ENCODE peak calls at places on chromosome 20, in nine cellular contexts. One of them, this sample, is unnamed.

GRCh38 chr20:57695012-57695411 is 14.8 kb downstream of the PMEPA1 start:
- DNase-seq in lower leg skin: no peak
- DNase-seq in HFF-Myc: no peak
- DNase-seq in heart right ventricle: no peak
- DNase-seq in neural crest cell: no peak
- DNase-seq in bronchial epithelial cell: peak
- DNase-seq in psoas muscle: no peak
- DNase-seq in mammary epithelial cell: peak
- DNase-seq in kidney: peak
- DNase-seq in this sample: no peak

GRCh38 chr20:43665466-43666176 is 1.3 kb upstream of the MYBL2 start:
- DNase-seq in lower leg skin: no peak
- DNase-seq in HFF-Myc: no peak
- DNase-seq in heart right ventricle: no peak
- DNase-seq in neural crest cell: no peak
- DNase-seq in bronchial epithelial cell: no peak
- DNase-seq in psoas muscle: no peak
- DNase-seq in mammary epithelial cell: no peak
- DNase-seq in kidney: no peak
- DNase-seq in this sample: no peak

GRCh38 chr20:53786071-53786444 is 192.4 kb upstream of the ZNF217 start:
- DNase-seq in lower leg skin: no peak
- DNase-seq in HFF-Myc: no peak
- DNase-seq in heart right ventricle: no peak
- DNase-seq in neural crest cell: no peak
- DNase-seq in bronchial epithelial cell: peak
- DNase-seq in psoas muscle: no peak
- DNase-seq in mammary epithelial cell: peak
- DNase-seq in kidney: no peak
- DNase-seq in this sample: no peak

GRCh38 chr20:38460040-38460623 is 12.5 kb upstream of the RALGAPB start:
- DNase-seq in lower leg skin: no peak
- DNase-seq in HFF-Myc: peak
- DNase-seq in heart right ventricle: no peak
- DNase-seq in neural crest cell: no peak
- DNase-seq in bronchial epithelial cell: peak
- DNase-seq in psoas muscle: no peak
- DNase-seq in mammary epithelial cell: peak
- DNase-seq in kidney: no peak
- DNase-seq in this sample: no peak

GRCh38 chr20:60512436-60512835 is 554.2 kb downstream of the CDH26 start:
- DNase-seq in lower leg skin: no peak
- DNase-seq in HFF-Myc: no peak
- DNase-seq in heart right ventricle: no peak
- DNase-seq in neural crest cell: peak
- DNase-seq in bronchial epithelial cell: peak
- DNase-seq in psoas muscle: no peak
- DNase-seq in mammary epithelial cell: peak
- DNase-seq in kidney: no peak
- DNase-seq in this sample: no peak

GRCh38 chr20:49612127-49612738 is 44.3 kb upstream of the PTGIS start:
- DNase-seq in lower leg skin: no peak
- DNase-seq in HFF-Myc: no peak
- DNase-seq in heart right ventricle: peak
- DNase-seq in neural crest cell: no peak
- DNase-seq in bronchial epithelial cell: no peak
- DNase-seq in psoas muscle: peak
- DNase-seq in mammary epithelial cell: no peak
- DNase-seq in kidney: peak
- DNase-seq in this sample: no peak

GRCh38 chr20:50380697-50381040 is 129.5 kb upstream of the PTPN1 start:
- DNase-seq in lower leg skin: no peak
- DNase-seq in HFF-Myc: no peak
- DNase-seq in heart right ventricle: no peak
- DNase-seq in neural crest cell: no peak
- DNase-seq in bronchial epithelial cell: peak
- DNase-seq in psoas muscle: no peak
- DNase-seq in mammary epithelial cell: peak
- DNase-seq in kidney: peak
- DNase-seq in this sample: no peak

GRCh38 chr20:31587545-31588389 is 17.3 kb upstream of the ID1 start:
- DNase-seq in lower leg skin: no peak
- DNase-seq in HFF-Myc: no peak
- DNase-seq in heart right ventricle: peak
- DNase-seq in neural crest cell: no peak
- DNase-seq in bronchial epithelial cell: no peak
- DNase-seq in psoas muscle: peak
- DNase-seq in mammary epithelial cell: peak
- DNase-seq in kidney: no peak
- DNase-seq in this sample: no peak

GRCh38 chr20:17967595-17968365 is 814 bp downstream of the SNX5 start:
- DNase-seq in lower leg skin: peak
- DNase-seq in HFF-Myc: no peak
- DNase-seq in heart right ventricle: no peak
- DNase-seq in neural crest cell: peak
- DNase-seq in bronchial epithelial cell: no peak
- DNase-seq in psoas muscle: no peak
- DNase-seq in mammary epithelial cell: peak
- DNase-seq in kidney: no peak
- DNase-seq in this sample: peak

GRCh38 chr20:828987-829386 is 4.5 kb upstream of the FAM110A start:
- DNase-seq in lower leg skin: peak
- DNase-seq in HFF-Myc: no peak
- DNase-seq in heart right ventricle: no peak
- DNase-seq in neural crest cell: no peak
- DNase-seq in bronchial epithelial cell: no peak
- DNase-seq in psoas muscle: no peak
- DNase-seq in mammary epithelial cell: no peak
- DNase-seq in kidney: no peak
- DNase-seq in this sample: no peak

GRCh38 chr20:62636446-62636845 is 5.9 kb upstream of the SLCO4A1 start:
- DNase-seq in lower leg skin: no peak
- DNase-seq in HFF-Myc: no peak
- DNase-seq in heart right ventricle: peak
- DNase-seq in neural crest cell: no peak
- DNase-seq in bronchial epithelial cell: no peak
- DNase-seq in psoas muscle: no peak
- DNase-seq in mammary epithelial cell: no peak
- DNase-seq in kidney: peak
- DNase-seq in this sample: no peak

GRCh38 chr20:57680131-57680716 is 29.6 kb downstream of the PMEPA1 start:
- DNase-seq in lower leg skin: no peak
- DNase-seq in HFF-Myc: no peak
- DNase-seq in heart right ventricle: no peak
- DNase-seq in neural crest cell: no peak
- DNase-seq in bronchial epithelial cell: no peak
- DNase-seq in psoas muscle: no peak
- DNase-seq in mammary epithelial cell: no peak
- DNase-seq in kidney: no peak
- DNase-seq in this sample: no peak

GRCh38 chr20:8749986-8750385 is 318.9 kb upstream of the PLCB4 start:
- DNase-seq in lower leg skin: no peak
- DNase-seq in HFF-Myc: no peak
- DNase-seq in heart right ventricle: no peak
- DNase-seq in neural crest cell: no peak
- DNase-seq in bronchial epithelial cell: peak
- DNase-seq in psoas muscle: no peak
- DNase-seq in mammary epithelial cell: no peak
- DNase-seq in kidney: no peak
- DNase-seq in this sample: no peak

GRCh38 chr20:35560541-35560940 is 18.7 kb downstream of the ERGIC3 start:
- DNase-seq in lower leg skin: no peak
- DNase-seq in HFF-Myc: no peak
- DNase-seq in heart right ventricle: no peak
- DNase-seq in neural crest cell: no peak
- DNase-seq in bronchial epithelial cell: no peak
- DNase-seq in psoas muscle: peak
- DNase-seq in mammary epithelial cell: no peak
- DNase-seq in kidney: no peak
- DNase-seq in this sample: no peak

GRCh38 chr20:35561268-35561667 is 19.4 kb downstream of the ERGIC3 start:
- DNase-seq in lower leg skin: no peak
- DNase-seq in HFF-Myc: peak
- DNase-seq in heart right ventricle: no peak
- DNase-seq in neural crest cell: peak
- DNase-seq in bronchial epithelial cell: peak
- DNase-seq in psoas muscle: peak
- DNase-seq in mammary epithelial cell: no peak
- DNase-seq in kidney: no peak
- DNase-seq in this sample: no peak

GRCh38 chr20:35562541-35563110 is 20.7 kb downstream of the ERGIC3 start:
- DNase-seq in lower leg skin: no peak
- DNase-seq in HFF-Myc: no peak
- DNase-seq in heart right ventricle: no peak
- DNase-seq in neural crest cell: no peak
- DNase-seq in bronchial epithelial cell: no peak
- DNase-seq in psoas muscle: peak
- DNase-seq in mammary epithelial cell: no peak
- DNase-seq in kidney: no peak
- DNase-seq in this sample: no peak

GRCh38 chr20:35560105-35560511 is 18.2 kb downstream of the ERGIC3 start:
- DNase-seq in lower leg skin: no peak
- DNase-seq in HFF-Myc: no peak
- DNase-seq in heart right ventricle: no peak
- DNase-seq in neural crest cell: no peak
- DNase-seq in bronchial epithelial cell: no peak
- DNase-seq in psoas muscle: peak
- DNase-seq in mammary epithelial cell: no peak
- DNase-seq in kidney: no peak
- DNase-seq in this sample: no peak

DNA sequence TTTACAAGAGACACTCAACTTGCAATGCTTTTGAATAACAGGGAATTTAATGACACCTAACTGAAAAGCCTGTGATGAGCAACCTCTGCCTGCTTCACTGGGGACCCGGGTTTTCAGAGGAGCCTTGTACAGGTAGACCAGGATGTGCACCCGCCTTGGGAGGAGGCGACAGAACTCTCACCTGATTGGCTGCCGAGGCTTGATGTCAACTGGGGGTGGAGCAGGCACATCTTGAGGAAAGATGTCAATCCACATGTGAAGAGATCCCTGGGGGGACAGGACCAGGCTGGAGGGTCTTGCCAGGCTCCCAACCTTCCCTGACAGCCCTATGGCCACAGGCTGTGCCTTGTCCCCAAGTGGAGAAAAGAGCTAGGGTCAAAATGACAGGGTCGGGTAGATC is 19.8 kb downstream of the ERGIC3 start:
- DNase-seq in lower leg skin: no peak
- DNase-seq in HFF-Myc: no peak
- DNase-seq in heart right ventricle: no peak
- DNase-seq in neural crest cell: no peak
- DNase-seq in bronchial epithelial cell: peak
- DNase-seq in psoas muscle: peak
- DNase-seq in mammary epithelial cell: no peak
- DNase-seq in kidney: no peak
- DNase-seq in this sample: no peak
- TF ChIP-seq CTCF in lower leg skin: no peak
- TF ChIP-seq CTCF in HFF-Myc: no peak
- TF ChIP-seq CTCF in heart right ventricle: no peak
- TF ChIP-seq CTCF in neural crest cell: peak
- TF ChIP-seq CTCF in bronchial epithelial cell: no peak
- TF ChIP-seq CTCF in psoas muscle: no peak
- TF ChIP-seq CTCF in mammary epithelial cell: no peak
- TF ChIP-seq CTCF in kidney: no peak
- TF ChIP-seq CTCF in this sample: no peak

DNA sequence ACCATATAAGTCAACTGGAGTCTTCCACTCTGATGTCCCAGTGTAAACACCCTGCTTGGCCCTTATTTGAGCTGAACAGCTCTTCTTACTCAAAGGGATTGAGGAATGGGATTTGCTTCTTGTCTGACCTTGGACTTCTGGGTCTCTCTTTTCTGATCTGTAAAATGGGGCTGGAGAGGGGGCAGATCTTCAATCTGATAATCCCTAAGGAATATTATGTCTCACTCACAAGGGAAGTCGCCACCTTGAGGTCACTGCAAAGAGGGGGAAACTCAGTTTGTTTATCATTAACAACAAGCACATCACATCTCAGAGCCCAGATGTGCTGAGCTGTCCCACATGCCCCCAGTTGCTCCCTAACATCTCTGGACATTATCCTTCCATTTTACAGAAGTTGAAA is 15.1 kb downstream of the KCNS1 start:
- DNase-seq in lower leg skin: no peak
- DNase-seq in HFF-Myc: no peak
- DNase-seq in heart right ventricle: no peak
- DNase-seq in neural crest cell: no peak
- DNase-seq in bronchial epithelial cell: no peak
- DNase-seq in psoas muscle: no peak
- DNase-seq in mammary epithelial cell: no peak
- DNase-seq in kidney: no peak
- DNase-seq in this sample: no peak
- TF ChIP-seq CTCF in lower leg skin: no peak
- TF ChIP-seq CTCF in HFF-Myc: no peak
- TF ChIP-seq CTCF in heart right ventricle: no peak
- TF ChIP-seq CTCF in neural crest cell: no peak
- TF ChIP-seq CTCF in bronchial epithelial cell: no peak
- TF ChIP-seq CTCF in psoas muscle: no peak
- TF ChIP-seq CTCF in mammary epithelial cell: no peak
- TF ChIP-seq CTCF in kidney: no peak
- TF ChIP-seq CTCF in this sample: no peak

DNA sequence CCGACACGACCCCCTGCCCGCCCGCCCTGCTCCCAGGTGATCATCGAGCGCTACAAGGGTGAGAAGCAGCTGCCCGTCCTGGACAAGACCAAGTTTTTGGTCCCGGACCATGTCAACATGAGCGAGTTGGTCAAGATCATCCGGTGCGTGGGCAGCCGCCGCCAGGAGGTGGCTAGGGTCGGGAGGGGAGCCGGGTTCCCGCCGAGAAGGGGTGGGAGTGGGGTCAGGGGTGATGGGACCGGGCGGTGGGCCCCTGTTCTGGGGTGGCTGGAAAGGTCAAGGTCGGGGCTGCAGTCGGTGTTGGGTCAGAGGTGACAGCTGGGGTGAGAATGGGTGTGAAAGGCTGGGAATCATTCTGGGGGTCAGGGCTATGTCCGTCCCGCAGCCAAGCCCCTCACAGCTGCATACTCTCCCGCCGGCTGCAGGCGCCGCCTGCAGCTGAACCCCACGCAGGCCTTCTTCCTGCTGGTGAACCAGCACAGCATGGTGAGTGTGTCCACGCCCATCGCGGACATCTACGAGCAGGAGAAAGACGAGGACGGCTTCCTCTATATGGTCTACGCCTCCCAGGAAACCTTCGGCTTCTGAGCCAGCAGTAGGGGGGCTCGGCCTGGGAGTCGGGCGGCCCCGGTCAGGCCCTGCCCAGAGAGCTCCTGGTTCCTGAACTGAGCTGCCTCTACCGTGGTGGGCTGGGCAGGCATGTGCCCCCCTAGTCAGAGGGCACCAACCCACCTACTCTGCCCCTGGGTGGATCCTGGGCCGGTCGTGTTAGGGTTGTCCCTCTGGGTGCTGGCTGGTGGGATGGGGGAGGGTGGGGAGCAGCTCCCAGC is 1.0 kb downstream of the MAP1LC3A start:
- DNase-seq in lower leg skin: no peak
- DNase-seq in HFF-Myc: no peak
- DNase-seq in heart right ventricle: peak
- DNase-seq in neural crest cell: peak
- DNase-seq in bronchial epithelial cell: no peak
- DNase-seq in psoas muscle: peak
- DNase-seq in mammary epithelial cell: no peak
- DNase-seq in kidney: peak
- DNase-seq in this sample: no peak
- TF ChIP-seq CTCF in lower leg skin: no peak
- TF ChIP-seq CTCF in HFF-Myc: no peak
- TF ChIP-seq CTCF in heart right ventricle: peak
- TF ChIP-seq CTCF in neural crest cell: no peak
- TF ChIP-seq CTCF in bronchial epithelial cell: no peak
- TF ChIP-seq CTCF in psoas muscle: no peak
- TF ChIP-seq CTCF in mammary epithelial cell: no peak
- TF ChIP-seq CTCF in kidney: no peak
- TF ChIP-seq CTCF in this sample: no peak

GRCh38 chr20:7031222-7031621 is 263.7 kb downstream of the BMP2 start:
- DNase-seq in lower leg skin: no peak
- DNase-seq in HFF-Myc: no peak
- DNase-seq in heart right ventricle: no peak
- DNase-seq in neural crest cell: no peak
- DNase-seq in bronchial epithelial cell: peak
- DNase-seq in psoas muscle: no peak
- DNase-seq in mammary epithelial cell: no peak
- DNase-seq in kidney: no peak
- DNase-seq in this sample: no peak
- TF ChIP-seq CTCF in lower leg skin: no peak
- TF ChIP-seq CTCF in HFF-Myc: peak
- TF ChIP-seq CTCF in heart right ventricle: no peak
- TF ChIP-seq CTCF in neural crest cell: peak
- TF ChIP-seq CTCF in bronchial epithelial cell: peak
- TF ChIP-seq CTCF in psoas muscle: no peak
- TF ChIP-seq CTCF in mammary epithelial cell: peak
- TF ChIP-seq CTCF in kidney: no peak
- TF ChIP-seq CTCF in this sample: peak

This sample was measured in esophagus squamous epithelium.